ENCODE peak calls at places on chromosomes 5 and 9, in ten cellular contexts. One of them, this sample, is unnamed.
A peak's percentile ranks its signal among the peaks of the same experiment; 100 is the strongest.

GRCh38 chr5:137602721-137603273 is 103.7 kb upstream of the SPOCK1 start:
- DNase-seq in A549: no peak
- DNase-seq in body of pancreas: no peak
- DNase-seq in uterus: no peak
- DNase-seq in endothelial cell of umbilical vein: no peak
- DNase-seq in heart left ventricle: no peak
- DNase-seq in IMR-90: no peak
- DNase-seq in transverse colon: no peak
- DNase-seq in lower leg skin: peak; percentile 46
- DNase-seq in esophagus squamous epithelium: no peak
- DNase-seq in this sample: no peak

GRCh38 chr9:134625361-134626140 is 16.1 kb upstream of the COL5A1 start:
- DNase-seq in A549: no peak
- DNase-seq in body of pancreas: no peak
- DNase-seq in uterus: peak; percentile 3
- DNase-seq in endothelial cell of umbilical vein: peak; percentile 46
- DNase-seq in heart left ventricle: no peak
- DNase-seq in IMR-90: peak; percentile 50
- DNase-seq in transverse colon: no peak
- DNase-seq in lower leg skin: peak; percentile 72
- DNase-seq in esophagus squamous epithelium: no peak
- DNase-seq in this sample: peak; percentile 21

GRCh38 chr9:109319072-109319630 is 1.7 kb downstream of the EPB41L4B start:
- DNase-seq in A549: no peak
- DNase-seq in body of pancreas: peak; percentile 61
- DNase-seq in uterus: no peak
- DNase-seq in endothelial cell of umbilical vein: no peak
- DNase-seq in heart left ventricle: no peak
- DNase-seq in IMR-90: no peak
- DNase-seq in transverse colon: peak; percentile 54
- DNase-seq in lower leg skin: no peak
- DNase-seq in esophagus squamous epithelium: no peak
- DNase-seq in this sample: peak; percentile 63

GRCh38 chr5:124436294-124436693 is 310.1 kb downstream of the ZNF608 start:
- DNase-seq in A549: no peak
- DNase-seq in body of pancreas: no peak
- DNase-seq in uterus: no peak
- DNase-seq in endothelial cell of umbilical vein: peak; percentile 9
- DNase-seq in heart left ventricle: no peak
- DNase-seq in IMR-90: peak; percentile 75
- DNase-seq in transverse colon: no peak
- DNase-seq in lower leg skin: no peak
- DNase-seq in esophagus squamous epithelium: no peak
- DNase-seq in this sample: no peak

GRCh38 chr9:90287567-90288274 is 354.9 kb downstream of the DIRAS2 start:
- DNase-seq in A549: no peak
- DNase-seq in body of pancreas: no peak
- DNase-seq in uterus: no peak
- DNase-seq in endothelial cell of umbilical vein: no peak
- DNase-seq in heart left ventricle: no peak
- DNase-seq in IMR-90: no peak
- DNase-seq in transverse colon: peak; percentile 39
- DNase-seq in lower leg skin: no peak
- DNase-seq in esophagus squamous epithelium: no peak
- DNase-seq in this sample: no peak

GRCh38 chr9:36392489-36392888 is 7.6 kb downstream of the RNF38 start:
- DNase-seq in A549: no peak
- DNase-seq in body of pancreas: no peak
- DNase-seq in uterus: no peak
- DNase-seq in endothelial cell of umbilical vein: no peak
- DNase-seq in heart left ventricle: no peak
- DNase-seq in IMR-90: peak; percentile 31
- DNase-seq in transverse colon: no peak
- DNase-seq in lower leg skin: no peak
- DNase-seq in esophagus squamous epithelium: no peak
- DNase-seq in this sample: no peak

GRCh38 chr5:174097486-174098185 is 52.1 kb downstream of the NSG2 start:
- DNase-seq in A549: no peak
- DNase-seq in body of pancreas: no peak
- DNase-seq in uterus: no peak
- DNase-seq in endothelial cell of umbilical vein: no peak
- DNase-seq in heart left ventricle: no peak
- DNase-seq in IMR-90: no peak
- DNase-seq in transverse colon: no peak
- DNase-seq in lower leg skin: no peak
- DNase-seq in esophagus squamous epithelium: no peak
- DNase-seq in this sample: no peak

GRCh38 chr5:90777959-90778358 is 219.4 kb downstream of the ADGRV1 start:
- DNase-seq in A549: no peak
- DNase-seq in body of pancreas: no peak
- DNase-seq in uterus: no peak
- DNase-seq in endothelial cell of umbilical vein: no peak
- DNase-seq in heart left ventricle: no peak
- DNase-seq in IMR-90: no peak
- DNase-seq in transverse colon: no peak
- DNase-seq in lower leg skin: no peak
- DNase-seq in esophagus squamous epithelium: no peak
- DNase-seq in this sample: no peak

GRCh38 chr5:54705994-54706616 is 188.5 kb downstream of the SNX18 start:
- DNase-seq in A549: no peak
- DNase-seq in body of pancreas: no peak
- DNase-seq in uterus: no peak
- DNase-seq in endothelial cell of umbilical vein: no peak
- DNase-seq in heart left ventricle: no peak
- DNase-seq in IMR-90: no peak
- DNase-seq in transverse colon: no peak
- DNase-seq in lower leg skin: no peak
- DNase-seq in esophagus squamous epithelium: no peak
- DNase-seq in this sample: no peak

GRCh38 chr5:56279979-56280378 is 46.8 kb upstream of the ANKRD55 start:
- DNase-seq in A549: no peak
- DNase-seq in body of pancreas: peak; percentile 48
- DNase-seq in uterus: no peak
- DNase-seq in endothelial cell of umbilical vein: peak; percentile 80
- DNase-seq in heart left ventricle: no peak
- DNase-seq in IMR-90: peak; percentile 82
- DNase-seq in transverse colon: no peak
- DNase-seq in lower leg skin: no peak
- DNase-seq in esophagus squamous epithelium: no peak
- DNase-seq in this sample: no peak

GRCh38 chr9:88372103-88372694 is 16.0 kb upstream of the SPIN1 start:
- DNase-seq in A549: no peak
- DNase-seq in body of pancreas: no peak
- DNase-seq in uterus: no peak
- DNase-seq in endothelial cell of umbilical vein: no peak
- DNase-seq in heart left ventricle: no peak
- DNase-seq in IMR-90: no peak
- DNase-seq in transverse colon: no peak
- DNase-seq in lower leg skin: no peak
- DNase-seq in esophagus squamous epithelium: no peak
- DNase-seq in this sample: no peak

GRCh38 chr5:146338774-146339714 is at the start of gene POU4F3:
- DNase-seq in A549: no peak
- DNase-seq in body of pancreas: no peak
- DNase-seq in uterus: no peak
- DNase-seq in endothelial cell of umbilical vein: no peak
- DNase-seq in heart left ventricle: no peak
- DNase-seq in IMR-90: no peak
- DNase-seq in transverse colon: no peak
- DNase-seq in lower leg skin: no peak
- DNase-seq in esophagus squamous epithelium: no peak
- DNase-seq in this sample: no peak

GRCh38 chr9:136926154-136926704 is 18.3 kb downstream of the FBXW5 start:
- DNase-seq in A549: no peak
- DNase-seq in body of pancreas: no peak
- DNase-seq in uterus: no peak
- DNase-seq in endothelial cell of umbilical vein: no peak
- DNase-seq in heart left ventricle: no peak
- DNase-seq in IMR-90: no peak
- DNase-seq in transverse colon: no peak
- DNase-seq in lower leg skin: no peak
- DNase-seq in esophagus squamous epithelium: no peak
- DNase-seq in this sample: no peak

DNA sequence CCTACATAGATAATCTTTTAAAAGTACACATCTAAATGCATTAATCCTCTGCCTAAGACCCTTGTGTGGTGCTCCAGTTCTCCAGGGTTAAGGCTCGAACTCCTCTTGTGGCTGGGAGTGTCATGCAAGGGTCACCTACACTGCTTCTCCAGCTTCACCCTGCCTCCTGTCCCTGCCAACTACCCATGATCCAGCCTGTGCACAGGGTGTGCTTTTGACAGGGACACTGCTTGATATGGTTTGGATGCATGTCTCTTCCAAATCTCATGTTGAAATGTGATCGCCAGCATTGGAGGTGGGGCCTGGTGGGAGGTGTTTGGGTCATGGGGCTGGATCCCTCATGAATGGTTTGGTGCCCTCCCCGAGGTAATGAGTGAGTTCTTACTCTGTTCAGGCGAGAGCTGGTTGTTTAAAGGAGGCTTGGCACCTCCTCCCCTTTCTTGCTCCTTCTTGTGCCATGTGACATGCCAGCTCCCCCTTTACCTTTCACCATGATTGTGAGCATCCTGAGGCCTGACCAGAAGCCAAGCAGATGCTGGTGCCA is 48.5 kb downstream of the SLC22A5 start:
- DNase-seq in A549: no peak
- DNase-seq in body of pancreas: no peak
- DNase-seq in uterus: no peak
- DNase-seq in endothelial cell of umbilical vein: no peak
- DNase-seq in heart left ventricle: no peak
- DNase-seq in IMR-90: no peak
- DNase-seq in transverse colon: no peak
- DNase-seq in lower leg skin: no peak
- DNase-seq in esophagus squamous epithelium: no peak
- DNase-seq in this sample: no peak
- TF ChIP-seq POLR2A in A549: no peak
- TF ChIP-seq POLR2A in body of pancreas: no peak
- TF ChIP-seq POLR2A in uterus: no peak
- TF ChIP-seq POLR2A in endothelial cell of umbilical vein: no peak
- TF ChIP-seq POLR2A in heart left ventricle: no peak
- TF ChIP-seq POLR2A in IMR-90: no peak
- TF ChIP-seq POLR2A in transverse colon: no peak
- TF ChIP-seq POLR2A in lower leg skin: no peak
- TF ChIP-seq POLR2A in esophagus squamous epithelium: no peak
- TF ChIP-seq POLR2A in this sample: no peak

DNA sequence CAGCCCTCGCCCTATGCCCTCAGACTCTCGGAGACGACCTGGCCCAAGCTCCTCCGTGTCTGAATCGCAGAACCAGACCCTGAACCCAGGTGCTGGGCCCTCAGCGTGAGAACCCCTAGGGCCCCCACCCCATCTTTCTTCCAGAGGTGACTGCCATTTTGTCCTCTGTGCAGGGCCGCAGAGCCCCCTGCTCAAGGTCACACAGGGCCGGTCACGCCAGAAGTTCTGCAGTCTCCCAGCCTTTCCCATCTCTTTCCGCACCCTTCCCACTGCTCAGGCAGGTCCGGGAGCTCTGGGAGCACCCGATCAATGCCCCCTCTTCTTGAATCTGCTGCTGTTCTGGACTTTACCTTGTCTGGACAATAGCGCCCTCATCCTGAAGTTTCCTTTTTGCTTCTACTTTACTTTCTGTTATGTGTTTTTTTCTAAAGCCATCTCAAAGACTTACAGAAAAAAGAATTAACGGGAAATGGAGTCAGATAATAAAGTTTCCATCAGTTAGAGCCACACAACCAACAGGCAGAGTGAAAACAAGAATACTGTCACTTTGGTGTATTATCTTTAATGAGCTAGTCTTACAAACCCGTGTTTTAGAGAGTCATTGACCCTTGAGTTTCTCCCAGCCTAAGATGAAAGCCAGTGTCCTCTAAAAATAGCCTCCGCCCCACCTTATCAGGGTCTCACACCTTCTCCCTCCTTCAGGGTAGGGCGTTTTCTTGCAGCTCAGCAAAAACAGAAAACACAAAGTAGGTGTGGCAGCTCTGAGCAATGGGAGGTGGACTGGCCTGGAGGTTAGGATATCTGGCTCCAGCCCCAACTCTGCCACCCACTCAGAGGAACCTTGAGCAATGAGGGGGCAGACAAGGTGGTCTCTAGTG is 1.8 kb downstream of the TMOD1 start:
- DNase-seq in A549: no peak
- DNase-seq in body of pancreas: no peak
- DNase-seq in uterus: no peak
- DNase-seq in endothelial cell of umbilical vein: no peak
- DNase-seq in heart left ventricle: no peak
- DNase-seq in IMR-90: no peak
- DNase-seq in transverse colon: no peak
- DNase-seq in lower leg skin: no peak
- DNase-seq in esophagus squamous epithelium: no peak
- DNase-seq in this sample: no peak
- TF ChIP-seq POLR2A in A549: no peak
- TF ChIP-seq POLR2A in body of pancreas: no peak
- TF ChIP-seq POLR2A in uterus: no peak
- TF ChIP-seq POLR2A in endothelial cell of umbilical vein: no peak
- TF ChIP-seq POLR2A in heart left ventricle: no peak
- TF ChIP-seq POLR2A in IMR-90: no peak
- TF ChIP-seq POLR2A in transverse colon: no peak
- TF ChIP-seq POLR2A in lower leg skin: no peak
- TF ChIP-seq POLR2A in esophagus squamous epithelium: no peak
- TF ChIP-seq POLR2A in this sample: no peak

DNA sequence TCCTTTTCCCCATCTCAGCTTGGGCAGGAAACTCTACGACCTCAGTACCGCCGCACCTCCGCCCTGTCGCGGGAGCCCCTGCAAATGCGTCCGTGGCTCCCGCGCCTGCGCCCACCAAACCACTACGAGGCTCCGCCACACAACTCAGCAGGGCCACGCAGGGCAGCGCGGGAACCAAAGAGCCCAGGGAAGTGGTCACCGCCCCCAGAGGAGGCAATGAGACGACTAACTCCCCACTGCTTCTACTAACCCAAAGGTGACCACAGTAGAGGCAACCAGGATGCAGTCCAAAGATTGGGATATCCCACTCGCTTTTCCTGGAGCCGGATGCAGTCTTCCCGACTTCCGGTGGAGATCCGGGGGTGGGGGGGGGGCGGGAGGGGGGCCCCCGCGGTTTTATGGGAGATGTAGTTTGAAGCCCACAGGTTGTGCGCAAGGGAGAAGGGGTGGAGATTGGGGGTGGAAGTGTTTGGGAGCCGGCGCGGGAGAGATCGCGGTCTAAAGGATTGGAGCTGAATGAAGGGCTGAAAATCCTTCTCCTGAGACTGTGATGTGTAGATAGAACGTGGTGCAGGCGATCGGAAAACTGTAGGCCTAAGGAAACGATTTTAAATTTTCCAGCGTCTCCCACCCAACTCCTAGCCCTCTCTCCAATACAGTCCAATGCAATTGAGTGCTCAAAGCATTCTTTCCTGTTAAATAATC is at the start of gene NUDT12:
- DNase-seq in A549: peak; percentile 16
- DNase-seq in body of pancreas: peak; percentile 72
- DNase-seq in uterus: peak; percentile 70
- DNase-seq in endothelial cell of umbilical vein: peak; percentile 86
- DNase-seq in heart left ventricle: peak; percentile 74
- DNase-seq in IMR-90: peak; percentile 67
- DNase-seq in transverse colon: peak; percentile 59
- DNase-seq in lower leg skin: peak; percentile 91
- DNase-seq in esophagus squamous epithelium: no peak
- DNase-seq in this sample: peak; percentile 78
- TF ChIP-seq POLR2A in A549: peak; percentile 4
- TF ChIP-seq POLR2A in body of pancreas: peak; percentile 44
- TF ChIP-seq POLR2A in uterus: peak; percentile 31
- TF ChIP-seq POLR2A in endothelial cell of umbilical vein: peak; percentile 46
- TF ChIP-seq POLR2A in heart left ventricle: peak; percentile 38
- TF ChIP-seq POLR2A in IMR-90: peak; percentile 45
- TF ChIP-seq POLR2A in transverse colon: peak; percentile 52
- TF ChIP-seq POLR2A in lower leg skin: no peak
- TF ChIP-seq POLR2A in esophagus squamous epithelium: no peak
- TF ChIP-seq POLR2A in this sample: peak; percentile 47

GRCh38 chr5:107254214-107254901 is 416.4 kb downstream of the EFNA5 start:
- DNase-seq in A549: no peak
- DNase-seq in body of pancreas: no peak
- DNase-seq in uterus: no peak
- DNase-seq in endothelial cell of umbilical vein: no peak
- DNase-seq in heart left ventricle: no peak
- DNase-seq in IMR-90: no peak
- DNase-seq in transverse colon: no peak
- DNase-seq in lower leg skin: no peak
- DNase-seq in esophagus squamous epithelium: no peak
- DNase-seq in this sample: no peak
- TF ChIP-seq POLR2A in A549: no peak
- TF ChIP-seq POLR2A in body of pancreas: no peak
- TF ChIP-seq POLR2A in uterus: no peak
- TF ChIP-seq POLR2A in endothelial cell of umbilical vein: no peak
- TF ChIP-seq POLR2A in heart left ventricle: no peak
- TF ChIP-seq POLR2A in IMR-90: no peak
- TF ChIP-seq POLR2A in transverse colon: no peak
- TF ChIP-seq POLR2A in lower leg skin: no peak
- TF ChIP-seq POLR2A in esophagus squamous epithelium: no peak
- TF ChIP-seq POLR2A in this sample: no peak

This sample was measured in ovary.